ENCODE peak calls at places on chromosomes 16 and 17, in six cellular contexts. A is nephron progenitor cell, Z is tibial nerve, K is astrocyte of the spinal cord, D is GM10248, X is endothelial cell. I is an unnamed sample.

GRCh38 chr17:30375661-30376060 is 3.1 kb upstream of the CPD start:
- DNase-seq in A (no peak), Z (no peak), K (no peak), D (no peak), X (no peak), I (no peak)

GRCh38 chr16:49528035-49528434 is 154.4 kb downstream of the C16orf78 start:
- DNase-seq in A (peak; percentile 52), Z (no peak), K (peak; percentile 48), D (no peak), X (no peak), I (no peak)

GRCh38 chr17:66347661-66348604 is 45.5 kb downstream of the PRKCA start:
- DNase-seq in A (no peak), Z (no peak), K (peak; percentile 70), D (no peak), X (no peak), I (no peak)

GRCh38 chr16:84013787-84014569 is 28.6 kb downstream of the SLC38A8 start:
- DNase-seq in A (peak; percentile 93), Z (no peak), K (peak; percentile 54), D (peak; percentile 73), X (peak; percentile 24), I (peak; percentile 17)

GRCh38 chr17:17325228-17325627 is 22.1 kb downstream of the NT5M start:
- DNase-seq in A (no peak), Z (no peak), K (no peak), D (no peak), X (no peak), I (no peak)

GRCh38 chr17:6187836-6188235 is 117.7 kb downstream of the WSCD1 start:
- DNase-seq in A (no peak), Z (no peak), K (peak; percentile 29), D (no peak), X (no peak), I (no peak)

GRCh38 chr16:1929105-1929504 is 10.9 kb upstream of the HS3ST6 start:
- DNase-seq in A (no peak), Z (no peak), K (no peak), D (no peak), X (no peak), I (no peak)

GRCh38 chr16:87740909-87741424 is 24.8 kb downstream of the KLHDC4 start:
- DNase-seq in A (no peak), Z (no peak), K (peak; percentile 79), D (no peak), X (no peak), I (no peak)

GRCh38 chr16:77551352-77551751 is 116.5 kb upstream of the ADAMTS18 start:
- DNase-seq in A (no peak), Z (no peak), K (no peak), D (no peak), X (no peak), I (no peak)

GRCh38 chr17:34588266-34588665 is 8.9 kb downstream of the TMEM132E start:
- DNase-seq in A (no peak), Z (no peak), K (no peak), D (no peak), X (no peak), I (no peak)

DNA sequence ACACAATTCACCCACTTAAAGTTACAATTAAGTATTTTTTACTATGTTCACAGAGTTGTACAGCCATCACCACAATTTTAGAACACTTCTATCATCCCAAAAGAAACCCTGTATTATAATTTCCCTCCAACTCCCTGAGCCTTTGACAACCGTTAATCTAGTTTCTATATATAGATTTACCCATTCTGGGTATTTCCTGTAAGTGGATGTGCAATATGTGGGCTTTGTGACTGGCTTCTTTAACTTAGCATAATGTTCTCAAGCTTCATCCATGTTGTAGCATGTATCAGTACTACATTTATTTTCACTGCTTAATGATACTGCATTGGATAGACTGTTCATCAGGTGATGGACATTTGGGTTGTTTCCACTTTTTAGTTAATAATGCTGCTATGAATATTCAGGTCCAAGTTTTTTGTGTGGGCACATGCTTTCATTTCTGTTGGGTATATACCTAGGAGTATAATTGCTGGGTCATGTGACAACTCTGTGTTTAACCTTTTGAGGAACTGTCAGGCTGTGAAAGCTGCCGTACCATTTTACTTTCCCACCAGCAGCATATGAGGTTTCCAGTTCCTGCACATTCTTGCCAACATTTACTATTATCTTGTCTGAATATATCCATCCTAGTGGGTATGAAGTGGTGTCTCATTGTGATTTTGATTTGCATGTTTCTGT is 16.3 kb downstream of the REXO5 start:
- DNase-seq in A (no peak), Z (no peak), K (no peak), D (no peak), X (no peak), I (no peak)
- TF ChIP-seq CTCF in A (no peak), Z (no peak), K (no peak), D (no peak), X (no peak), I (no peak)

DNA sequence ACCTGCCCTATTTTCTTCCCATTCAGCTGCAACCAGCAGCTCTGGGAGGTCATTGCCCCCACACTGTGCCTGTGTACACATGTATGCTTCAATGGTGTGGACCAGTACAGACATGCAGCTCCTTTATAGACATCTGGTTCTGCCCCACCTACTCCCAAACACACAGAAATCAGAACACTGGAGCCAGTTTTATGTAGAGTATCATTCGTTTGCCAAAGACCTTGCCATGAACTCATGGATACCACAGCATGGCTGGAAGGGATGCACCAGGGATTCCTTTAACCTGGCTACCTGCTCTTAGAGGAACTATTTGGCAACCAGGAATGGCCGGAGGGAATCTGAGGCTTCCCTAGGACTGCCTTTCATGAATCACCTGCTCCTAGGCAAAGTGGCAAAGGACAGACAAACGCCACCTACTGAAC is 60.4 kb downstream of the ZFHX3 start:
- DNase-seq in A (no peak), Z (no peak), K (no peak), D (no peak), X (no peak), I (no peak)
- TF ChIP-seq CTCF in A (no peak), Z (no peak), K (no peak), D (no peak), X (no peak), I (no peak)

GRCh38 chr17:48504953-48505352 is 25.9 kb downstream of the HOXB1 start:
- DNase-seq in A (no peak), Z (no peak), K (no peak), D (no peak), X (no peak), I (no peak)

GRCh38 chr17:48503747-48504146 is 27.1 kb downstream of the HOXB1 start:
- DNase-seq in A (no peak), Z (no peak), K (no peak), D (no peak), X (no peak), I (no peak)

GRCh38 chr17:48502901-48503300 is 27.9 kb downstream of the HOXB1 start:
- DNase-seq in A (no peak), Z (no peak), K (no peak), D (no peak), X (no peak), I (no peak)

GRCh38 chr17:48505788-48506187 is 25.0 kb downstream of the HOXB1 start:
- DNase-seq in A (no peak), Z (no peak), K (peak; percentile 84), D (peak; percentile 66), X (no peak), I (peak; percentile 35)

DNA sequence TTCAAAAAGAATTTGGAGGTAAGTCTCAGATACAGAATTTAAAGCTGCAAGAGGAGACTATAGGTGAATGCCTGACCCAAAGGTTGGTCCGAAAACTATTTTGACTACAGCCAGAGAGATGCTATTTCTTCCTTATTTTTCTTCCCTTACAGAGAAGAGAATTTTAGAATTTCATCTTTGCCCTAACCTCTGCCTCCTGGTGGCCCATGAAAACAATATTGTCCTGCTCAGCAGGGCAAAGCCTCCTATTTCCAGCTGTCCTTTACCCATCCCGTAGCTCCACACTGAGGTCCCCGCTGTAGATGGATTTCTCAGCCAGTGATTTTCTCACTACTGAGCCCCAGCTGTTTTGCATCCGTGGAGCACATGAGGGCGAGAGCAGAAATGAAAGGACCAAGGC is 24.6 kb downstream of the HOXB1 start:
- DNase-seq in A (no peak), Z (no peak), K (no peak), D (no peak), X (no peak), I (no peak)
- TF ChIP-seq CTCF in A (no peak), Z (no peak), K (peak; percentile 15), D (no peak), X (peak; percentile 14), I (no peak)

DNA sequence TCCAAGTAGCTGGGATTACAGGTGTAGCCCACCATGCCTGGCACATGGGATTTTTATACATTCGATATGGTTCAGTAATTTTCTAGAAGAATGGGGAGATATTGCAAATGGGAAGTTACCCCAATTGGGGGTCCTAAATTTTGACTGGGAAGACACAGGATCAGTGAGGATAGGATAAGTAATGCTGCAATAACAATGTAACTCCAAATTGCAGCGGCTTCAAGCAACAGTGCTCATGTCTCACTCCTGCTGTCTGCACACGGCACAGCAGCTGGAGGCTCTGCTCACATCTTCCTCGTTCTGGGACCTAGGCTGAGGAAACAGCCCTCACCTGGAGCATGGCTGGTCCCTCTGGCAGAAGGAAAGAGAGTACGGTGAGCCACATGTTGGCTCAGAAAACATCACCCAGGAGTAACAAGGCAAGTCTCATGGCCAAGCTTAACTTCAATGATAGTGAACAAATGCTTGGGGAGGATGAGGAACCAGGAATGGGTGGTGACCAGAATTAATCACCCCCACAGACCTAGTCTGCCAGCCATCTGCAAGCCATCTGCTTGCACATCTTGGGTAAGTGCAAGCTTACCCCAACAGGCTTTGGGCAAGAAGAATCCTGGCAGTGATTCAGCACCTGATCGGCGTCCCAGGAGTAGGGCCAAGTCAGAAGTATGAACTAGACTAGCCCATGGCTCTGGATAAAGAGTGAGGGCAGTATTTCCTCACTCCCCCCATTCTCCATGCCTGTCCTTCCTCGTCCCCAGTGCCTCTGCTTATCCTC is 229.2 kb downstream of the COPRS start:
- DNase-seq in A (no peak), Z (no peak), K (peak; percentile 29), D (no peak), X (no peak), I (no peak)
- TF ChIP-seq CTCF in A (no peak), Z (no peak), K (no peak), D (no peak), X (no peak), I (no peak)

DNA sequence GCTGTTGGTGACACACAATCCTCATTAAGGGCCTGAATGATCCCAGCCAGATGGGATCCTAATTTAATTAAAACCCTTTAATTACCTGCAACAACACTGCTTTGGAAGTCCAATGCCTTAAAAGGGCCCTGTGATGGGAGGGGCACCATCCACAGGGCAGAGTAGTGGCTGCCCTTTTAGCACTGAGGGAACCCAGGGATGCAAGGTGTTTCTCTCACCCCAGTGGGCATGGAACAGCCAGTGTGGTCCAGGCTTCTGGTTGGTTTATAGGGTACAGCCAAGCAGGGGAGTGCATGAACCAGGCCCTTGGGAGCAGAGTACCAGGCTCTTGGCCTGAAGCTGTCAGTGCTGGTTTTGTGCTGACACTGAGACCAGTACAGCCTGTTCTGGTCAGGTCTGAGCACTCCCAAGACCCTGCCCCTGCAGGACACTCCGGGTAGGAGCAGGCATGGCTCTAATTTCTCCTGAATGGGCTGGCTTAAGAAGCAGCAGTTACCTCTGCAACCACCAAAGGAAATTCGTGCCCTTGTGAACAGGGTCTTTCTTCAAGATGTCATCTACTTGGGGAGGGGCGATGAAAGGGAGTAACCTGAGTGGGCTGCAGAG is 9.9 kb downstream of the NXPH3 start:
- DNase-seq in A (no peak), Z (no peak), K (no peak), D (no peak), X (peak; percentile 49), I (no peak)
- TF ChIP-seq CTCF in A (peak; percentile 32), Z (no peak), K (peak; percentile 13), D (no peak), X (peak; percentile 54), I (no peak)

I was measured in natural killer cell.